ENCODE peak calls at places on chromosome 22, in ten cellular contexts. One of them, this sample, is unnamed.

GRCh38 chr22:26770624-26771023 is 113.2 kb downstream of the MIAT start:
- DNase-seq in cardiac fibroblast: peak; percentile 69
- DNase-seq in skeletal muscle cell: peak; percentile 5
- DNase-seq in naive thymus-derived CD4-positive, alpha-beta T cell: no peak
- DNase-seq in pancreas: no peak
- DNase-seq in breast epithelium: no peak
- DNase-seq in left lung: no peak
- DNase-seq in adipocyte: peak; percentile 54
- DNase-seq in heart left ventricle: no peak
- DNase-seq in kidney: no peak
- DNase-seq in this sample: peak; percentile 13

GRCh38 chr22:27775698-27776409 is 25.7 kb downstream of the MN1 start:
- DNase-seq in cardiac fibroblast: no peak
- DNase-seq in skeletal muscle cell: no peak
- DNase-seq in naive thymus-derived CD4-positive, alpha-beta T cell: no peak
- DNase-seq in pancreas: no peak
- DNase-seq in breast epithelium: no peak
- DNase-seq in left lung: no peak
- DNase-seq in adipocyte: no peak
- DNase-seq in heart left ventricle: no peak
- DNase-seq in kidney: no peak
- DNase-seq in this sample: no peak

GRCh38 chr22:18970948-18971315 is 34.8 kb upstream of the PRODH start:
- DNase-seq in cardiac fibroblast: no peak
- DNase-seq in skeletal muscle cell: no peak
- DNase-seq in naive thymus-derived CD4-positive, alpha-beta T cell: no peak
- DNase-seq in pancreas: peak; percentile 39
- DNase-seq in breast epithelium: no peak
- DNase-seq in left lung: peak; percentile 71
- DNase-seq in adipocyte: no peak
- DNase-seq in heart left ventricle: no peak
- DNase-seq in kidney: peak; percentile 58
- DNase-seq in this sample: no peak

GRCh38 chr22:22037740-22038139 is 55.2 kb upstream of the TOP3B start:
- DNase-seq in cardiac fibroblast: peak; percentile 71
- DNase-seq in skeletal muscle cell: no peak
- DNase-seq in naive thymus-derived CD4-positive, alpha-beta T cell: no peak
- DNase-seq in pancreas: no peak
- DNase-seq in breast epithelium: no peak
- DNase-seq in left lung: no peak
- DNase-seq in adipocyte: peak; percentile 60
- DNase-seq in heart left ventricle: no peak
- DNase-seq in kidney: no peak
- DNase-seq in this sample: no peak

GRCh38 chr22:38866024-38866398 is 6.0 kb downstream of the CBX6 start:
- DNase-seq in cardiac fibroblast: no peak
- DNase-seq in skeletal muscle cell: no peak
- DNase-seq in naive thymus-derived CD4-positive, alpha-beta T cell: no peak
- DNase-seq in pancreas: no peak
- DNase-seq in breast epithelium: no peak
- DNase-seq in left lung: no peak
- DNase-seq in adipocyte: no peak
- DNase-seq in heart left ventricle: no peak
- DNase-seq in kidney: no peak
- DNase-seq in this sample: no peak

GRCh38 chr22:49803134-49803533 is 24.5 kb downstream of the BRD1 start:
- DNase-seq in cardiac fibroblast: no peak
- DNase-seq in skeletal muscle cell: no peak
- DNase-seq in naive thymus-derived CD4-positive, alpha-beta T cell: no peak
- DNase-seq in pancreas: no peak
- DNase-seq in breast epithelium: no peak
- DNase-seq in left lung: peak; percentile 59
- DNase-seq in adipocyte: no peak
- DNase-seq in heart left ventricle: peak; percentile 4
- DNase-seq in kidney: no peak
- DNase-seq in this sample: no peak

GRCh38 chr22:23690713-23691112 is at the start of gene RGL4:
- DNase-seq in cardiac fibroblast: no peak
- DNase-seq in skeletal muscle cell: no peak
- DNase-seq in naive thymus-derived CD4-positive, alpha-beta T cell: no peak
- DNase-seq in pancreas: no peak
- DNase-seq in breast epithelium: no peak
- DNase-seq in left lung: no peak
- DNase-seq in adipocyte: no peak
- DNase-seq in heart left ventricle: no peak
- DNase-seq in kidney: no peak
- DNase-seq in this sample: no peak

GRCh38 chr22:43400449-43400848 is 11.4 kb upstream of the MPPED1 start:
- DNase-seq in cardiac fibroblast: no peak
- DNase-seq in skeletal muscle cell: no peak
- DNase-seq in naive thymus-derived CD4-positive, alpha-beta T cell: no peak
- DNase-seq in pancreas: no peak
- DNase-seq in breast epithelium: no peak
- DNase-seq in left lung: no peak
- DNase-seq in adipocyte: no peak
- DNase-seq in heart left ventricle: peak; percentile 75
- DNase-seq in kidney: peak; percentile 66
- DNase-seq in this sample: no peak

GRCh38 chr22:22207845-22208564 is 36.6 kb upstream of the VPREB1 start:
- DNase-seq in cardiac fibroblast: peak; percentile 81
- DNase-seq in skeletal muscle cell: peak; percentile 20
- DNase-seq in naive thymus-derived CD4-positive, alpha-beta T cell: peak; percentile 87
- DNase-seq in pancreas: peak; percentile 64
- DNase-seq in breast epithelium: no peak
- DNase-seq in left lung: no peak
- DNase-seq in adipocyte: peak; percentile 78
- DNase-seq in heart left ventricle: peak; percentile 61
- DNase-seq in kidney: peak; percentile 88
- DNase-seq in this sample: no peak

GRCh38 chr22:44449683-44450425 is 48.2 kb downstream of the RTL6 start:
- DNase-seq in cardiac fibroblast: no peak
- DNase-seq in skeletal muscle cell: no peak
- DNase-seq in naive thymus-derived CD4-positive, alpha-beta T cell: no peak
- DNase-seq in pancreas: no peak
- DNase-seq in breast epithelium: no peak
- DNase-seq in left lung: no peak
- DNase-seq in adipocyte: no peak
- DNase-seq in heart left ventricle: no peak
- DNase-seq in kidney: peak; percentile 46
- DNase-seq in this sample: no peak

GRCh38 chr22:22110548-22111266 is 128.1 kb upstream of the TOP3B start:
- DNase-seq in cardiac fibroblast: peak; percentile 79
- DNase-seq in skeletal muscle cell: peak; percentile 24
- DNase-seq in naive thymus-derived CD4-positive, alpha-beta T cell: peak; percentile 53
- DNase-seq in pancreas: peak; percentile 30
- DNase-seq in breast epithelium: no peak
- DNase-seq in left lung: peak; percentile 64
- DNase-seq in adipocyte: peak; percentile 34
- DNase-seq in heart left ventricle: peak; percentile 59
- DNase-seq in kidney: peak; percentile 79
- DNase-seq in this sample: peak; percentile 20

GRCh38 chr22:32539631-32540449 is 65.2 kb downstream of the FBXO7 start:
- DNase-seq in cardiac fibroblast: no peak
- DNase-seq in skeletal muscle cell: peak; percentile 37
- DNase-seq in naive thymus-derived CD4-positive, alpha-beta T cell: no peak
- DNase-seq in pancreas: no peak
- DNase-seq in breast epithelium: no peak
- DNase-seq in left lung: no peak
- DNase-seq in adipocyte: no peak
- DNase-seq in heart left ventricle: peak; percentile 39
- DNase-seq in kidney: no peak
- DNase-seq in this sample: no peak

GRCh38 chr22:23216331-23217170 is 36.2 kb downstream of the BCR start:
- DNase-seq in cardiac fibroblast: no peak
- DNase-seq in skeletal muscle cell: no peak
- DNase-seq in naive thymus-derived CD4-positive, alpha-beta T cell: peak; percentile 53
- DNase-seq in pancreas: no peak
- DNase-seq in breast epithelium: no peak
- DNase-seq in left lung: no peak
- DNase-seq in adipocyte: no peak
- DNase-seq in heart left ventricle: no peak
- DNase-seq in kidney: peak; percentile 25
- DNase-seq in this sample: no peak

GRCh38 chr22:32164084-32164894 is 5.2 kb upstream of the C22orf42 start:
- DNase-seq in cardiac fibroblast: no peak
- DNase-seq in skeletal muscle cell: no peak
- DNase-seq in naive thymus-derived CD4-positive, alpha-beta T cell: no peak
- DNase-seq in pancreas: no peak
- DNase-seq in breast epithelium: no peak
- DNase-seq in left lung: no peak
- DNase-seq in adipocyte: no peak
- DNase-seq in heart left ventricle: no peak
- DNase-seq in kidney: no peak
- DNase-seq in this sample: no peak

GRCh38 chr22:43879901-43880742 is 11.7 kb downstream of the PNPLA5 start:
- DNase-seq in cardiac fibroblast: no peak
- DNase-seq in skeletal muscle cell: no peak
- DNase-seq in naive thymus-derived CD4-positive, alpha-beta T cell: no peak
- DNase-seq in pancreas: no peak
- DNase-seq in breast epithelium: peak; percentile 47
- DNase-seq in left lung: no peak
- DNase-seq in adipocyte: no peak
- DNase-seq in heart left ventricle: no peak
- DNase-seq in kidney: peak; percentile 33
- DNase-seq in this sample: no peak

GRCh38 chr22:48702573-48703264 is 1125.0 kb downstream of the BRD1 start:
- DNase-seq in cardiac fibroblast: no peak
- DNase-seq in skeletal muscle cell: no peak
- DNase-seq in naive thymus-derived CD4-positive, alpha-beta T cell: no peak
- DNase-seq in pancreas: peak; percentile 65
- DNase-seq in breast epithelium: no peak
- DNase-seq in left lung: peak; percentile 75
- DNase-seq in adipocyte: no peak
- DNase-seq in heart left ventricle: peak; percentile 22
- DNase-seq in kidney: peak; percentile 54
- DNase-seq in this sample: no peak

GRCh38 chr22:23803001-23803819 is 16.4 kb downstream of the SMARCB1 start:
- DNase-seq in cardiac fibroblast: no peak
- DNase-seq in skeletal muscle cell: no peak
- DNase-seq in naive thymus-derived CD4-positive, alpha-beta T cell: no peak
- DNase-seq in pancreas: no peak
- DNase-seq in breast epithelium: no peak
- DNase-seq in left lung: no peak
- DNase-seq in adipocyte: no peak
- DNase-seq in heart left ventricle: no peak
- DNase-seq in kidney: peak; percentile 57
- DNase-seq in this sample: no peak

GRCh38 chr22:35452351-35452781 is 52.4 kb downstream of the MCM5 start:
- DNase-seq in cardiac fibroblast: no peak
- DNase-seq in skeletal muscle cell: no peak
- DNase-seq in naive thymus-derived CD4-positive, alpha-beta T cell: no peak
- DNase-seq in pancreas: no peak
- DNase-seq in breast epithelium: peak; percentile 61
- DNase-seq in left lung: peak; percentile 78
- DNase-seq in adipocyte: no peak
- DNase-seq in heart left ventricle: no peak
- DNase-seq in kidney: no peak
- DNase-seq in this sample: no peak
- H3K4me3 ChIP-seq in cardiac fibroblast: no peak overlapping the region
- H3K4me3 ChIP-seq in skeletal muscle cell: no peak overlapping the region
- H3K4me3 ChIP-seq in naive thymus-derived CD4-positive, alpha-beta T cell: no peak overlapping the region
- H3K4me3 ChIP-seq in pancreas: no peak overlapping the region
- H3K4me3 ChIP-seq in breast epithelium: no peak overlapping the region
- H3K4me3 ChIP-seq in left lung: no peak overlapping the region
- H3K4me3 ChIP-seq in adipocyte: no peak overlapping the region
- H3K4me3 ChIP-seq in heart left ventricle: no peak overlapping the region
- H3K4me3 ChIP-seq in kidney: no peak overlapping the region
- H3K4me3 ChIP-seq in this sample: no peak overlapping the region

DNA sequence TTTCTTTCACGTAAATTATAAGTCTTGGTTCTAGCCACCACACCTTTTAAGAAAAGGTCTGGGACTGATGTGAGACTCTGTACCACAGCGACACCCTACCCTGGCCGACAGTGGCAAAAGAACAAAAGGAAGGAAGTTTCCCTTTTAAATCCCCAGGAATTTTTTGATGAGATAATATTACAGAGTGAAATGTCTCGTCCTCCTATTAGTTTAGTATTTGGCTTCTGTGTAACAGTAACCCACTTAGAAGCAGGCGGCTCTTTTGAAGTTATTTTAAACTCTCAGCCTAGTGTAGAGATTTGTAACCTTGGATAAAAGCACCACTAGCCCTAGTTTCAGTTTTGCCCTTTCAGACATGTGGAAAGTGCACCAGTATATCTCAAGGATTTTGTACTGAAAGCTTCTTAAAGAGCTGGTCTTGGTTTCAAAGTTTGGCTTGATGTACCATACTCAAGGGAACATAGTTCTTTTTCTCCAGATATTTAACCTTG is 84.1 kb downstream of the C22orf31 start:
- DNase-seq in cardiac fibroblast: peak; percentile 27
- DNase-seq in skeletal muscle cell: no peak
- DNase-seq in naive thymus-derived CD4-positive, alpha-beta T cell: no peak
- DNase-seq in pancreas: no peak
- DNase-seq in breast epithelium: no peak
- DNase-seq in left lung: no peak
- DNase-seq in adipocyte: peak; percentile 10
- DNase-seq in heart left ventricle: no peak
- DNase-seq in kidney: no peak
- DNase-seq in this sample: no peak
- H3K4me3 ChIP-seq in cardiac fibroblast: peak overlapping the region; percentile 16
- H3K4me3 ChIP-seq in skeletal muscle cell: peak overlapping the region; percentile 20
- H3K4me3 ChIP-seq in naive thymus-derived CD4-positive, alpha-beta T cell: no peak overlapping the region
- H3K4me3 ChIP-seq in pancreas: no peak overlapping the region
- H3K4me3 ChIP-seq in breast epithelium: peak overlapping the region; percentile 34
- H3K4me3 ChIP-seq in left lung: no peak overlapping the region
- H3K4me3 ChIP-seq in adipocyte: peak overlapping the region; percentile 73
- H3K4me3 ChIP-seq in heart left ventricle: no peak overlapping the region
- H3K4me3 ChIP-seq in kidney: peak overlapping the region; percentile 35
- H3K4me3 ChIP-seq in this sample: peak overlapping the region; percentile 2

GRCh38 chr22:28977050-28977449 is 84.6 kb downstream of the C22orf31 start:
- DNase-seq in cardiac fibroblast: no peak
- DNase-seq in skeletal muscle cell: no peak
- DNase-seq in naive thymus-derived CD4-positive, alpha-beta T cell: no peak
- DNase-seq in pancreas: no peak
- DNase-seq in breast epithelium: no peak
- DNase-seq in left lung: no peak
- DNase-seq in adipocyte: no peak
- DNase-seq in heart left ventricle: no peak
- DNase-seq in kidney: no peak
- DNase-seq in this sample: no peak
- H3K4me3 ChIP-seq in cardiac fibroblast: peak overlapping the region; percentile 11
- H3K4me3 ChIP-seq in skeletal muscle cell: no peak overlapping the region
- H3K4me3 ChIP-seq in naive thymus-derived CD4-positive, alpha-beta T cell: no peak overlapping the region
- H3K4me3 ChIP-seq in pancreas: no peak overlapping the region
- H3K4me3 ChIP-seq in breast epithelium: peak overlapping the region; percentile 34
- H3K4me3 ChIP-seq in left lung: no peak overlapping the region
- H3K4me3 ChIP-seq in adipocyte: peak overlapping the region; percentile 73
- H3K4me3 ChIP-seq in heart left ventricle: no peak overlapping the region
- H3K4me3 ChIP-seq in kidney: peak overlapping the region; percentile 35
- H3K4me3 ChIP-seq in this sample: no peak overlapping the region

DNA sequence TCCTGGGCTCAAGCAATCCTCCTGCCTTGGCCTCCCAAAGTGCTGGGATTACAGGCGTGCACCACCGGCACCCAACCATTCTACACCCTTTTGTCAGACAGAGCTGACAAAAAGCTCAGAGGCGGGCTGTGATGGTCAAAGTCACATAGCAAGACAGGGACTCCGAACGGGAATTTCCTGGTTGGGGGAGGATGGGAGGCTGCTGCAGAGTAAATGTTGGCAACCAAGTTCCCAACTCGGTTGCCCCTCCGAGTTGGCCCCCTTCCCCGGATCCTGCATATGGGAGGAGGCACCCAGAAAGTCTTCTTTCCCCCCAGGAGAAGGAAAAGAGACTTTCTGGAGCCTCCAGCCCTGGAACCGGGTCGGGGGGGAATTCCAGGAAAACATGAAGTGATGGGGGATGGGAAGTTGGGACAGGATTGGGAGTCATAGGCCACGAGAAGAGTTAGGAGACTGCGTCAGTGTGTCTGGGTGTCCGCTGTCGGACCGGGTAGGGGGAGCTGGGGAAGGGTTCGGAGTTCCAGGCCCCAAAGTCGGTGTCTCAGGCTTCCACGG is 640 bp downstream of the SELENOM start:
- DNase-seq in cardiac fibroblast: peak; percentile 70
- DNase-seq in skeletal muscle cell: no peak
- DNase-seq in naive thymus-derived CD4-positive, alpha-beta T cell: no peak
- DNase-seq in pancreas: peak; percentile 51
- DNase-seq in breast epithelium: no peak
- DNase-seq in left lung: no peak
- DNase-seq in adipocyte: peak; percentile 65
- DNase-seq in heart left ventricle: peak; percentile 41
- DNase-seq in kidney: no peak
- DNase-seq in this sample: no peak
- H3K4me3 ChIP-seq in cardiac fibroblast: peak overlapping the region; percentile 92
- H3K4me3 ChIP-seq in skeletal muscle cell: peak overlapping the region; percentile 89
- H3K4me3 ChIP-seq in naive thymus-derived CD4-positive, alpha-beta T cell: peak overlapping the region; percentile 94
- H3K4me3 ChIP-seq in pancreas: peak overlapping the region; percentile 50
- H3K4me3 ChIP-seq in breast epithelium: peak overlapping the region; percentile 94
- H3K4me3 ChIP-seq in left lung: peak overlapping the region; percentile 67
- H3K4me3 ChIP-seq in adipocyte: peak overlapping the region; percentile 92
- H3K4me3 ChIP-seq in heart left ventricle: peak overlapping the region; percentile 79
- H3K4me3 ChIP-seq in kidney: peak overlapping the region; percentile 81
- H3K4me3 ChIP-seq in this sample: peak overlapping the region; percentile 91

This sample was measured in AG09309.